ENCODE peak calls at places on chromosomes 11 and 22, in six cellular contexts. F, N, U, H, A and O are unnamed samples.

GRCh38 chr11:18844753-18845367 is 53.3 kb upstream of the PTPN5 start:
- DNase-seq in F (no peak), N (peak), U (peak), H (peak), A (peak), O (no peak)

GRCh38 chr11:38411149-38411548 is 1813.1 kb upstream of the RAG2 start:
- DNase-seq in F (peak), N (no peak), U (no peak), H (no peak), A (peak), O (no peak)

GRCh38 chr11:86931965-86932332 is 23.2 kb downstream of the FZD4 start:
- DNase-seq in F (no peak), N (peak), U (no peak), H (no peak), A (peak), O (no peak)

GRCh38 chr11:93741882-93742226 is 382 bp downstream of the C11orf54 start:
- DNase-seq in F (no peak), N (peak), U (peak), H (no peak), A (peak), O (no peak)

GRCh38 chr11:43556269-43556668 is 124.3 kb upstream of the HSD17B12 start:
- DNase-seq in F (no peak), N (no peak), U (no peak), H (no peak), A (no peak), O (no peak)

GRCh38 chr11:75174781-75175370 is 24.0 kb downstream of the SLCO2B1 start:
- DNase-seq in F (no peak), N (peak), U (no peak), H (no peak), A (no peak), O (peak)

GRCh38 chr11:120894207-120894989 is 129.5 kb upstream of the TBCEL start:
- DNase-seq in F (no peak), N (no peak), U (no peak), H (no peak), A (no peak), O (no peak)

GRCh38 chr11:31815743-31816466 is 4.8 kb upstream of the PAX6 start:
- DNase-seq in F (peak), N (peak), U (peak), H (no peak), A (no peak), O (no peak)

GRCh38 chr11:93005239-93005638 is 35.8 kb downstream of the MTNR1B start:
- DNase-seq in F (no peak), N (peak), U (no peak), H (no peak), A (peak), O (no peak)

GRCh38 chr22:19800761-19801244 is 40.2 kb downstream of the TBX1 start:
- DNase-seq in F (peak), N (peak), U (peak), H (peak), A (no peak), O (peak)

GRCh38 chr11:117232911-117233409 is 489 bp downstream of the RNF214 start:
- DNase-seq in F (peak), N (peak), U (peak), H (peak), A (no peak), O (peak)

DNA sequence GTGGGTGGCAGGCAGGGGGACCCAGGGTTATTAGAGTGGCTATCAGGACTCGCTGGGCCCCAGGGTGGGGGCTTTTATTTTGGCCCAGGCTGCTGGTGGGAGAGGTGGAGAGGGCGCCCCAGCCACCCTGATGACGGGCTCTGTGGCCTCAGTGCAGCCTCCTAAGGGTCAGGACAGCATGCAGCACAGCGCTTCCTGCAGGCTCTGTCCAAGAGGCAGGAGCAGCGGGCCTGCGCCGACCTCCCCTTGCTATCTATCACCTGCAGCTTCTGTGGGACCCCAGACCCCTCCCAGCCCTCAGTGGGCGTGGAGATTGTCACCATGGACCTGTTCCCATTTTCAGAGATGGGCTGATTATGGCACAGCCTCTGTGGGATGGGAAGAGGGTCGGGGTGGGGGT is 54.3 kb upstream of the PPARA start:
- DNase-seq in F (no peak), N (no peak), U (no peak), H (no peak), A (no peak), O (no peak)
- H3K9ac ChIP-seq in F (no peak), N (peak), U (no peak), H (no peak), A (no peak), O (no peak)

GRCh38 chr11:130828741-130829140 is 87.5 kb downstream of the SNX19 start:
- DNase-seq in F (no peak), N (no peak), U (no peak), H (no peak), A (no peak), O (no peak)
- H3K9ac ChIP-seq in F (no peak), N (no peak), U (no peak), H (no peak), A (peak), O (no peak)

DNA sequence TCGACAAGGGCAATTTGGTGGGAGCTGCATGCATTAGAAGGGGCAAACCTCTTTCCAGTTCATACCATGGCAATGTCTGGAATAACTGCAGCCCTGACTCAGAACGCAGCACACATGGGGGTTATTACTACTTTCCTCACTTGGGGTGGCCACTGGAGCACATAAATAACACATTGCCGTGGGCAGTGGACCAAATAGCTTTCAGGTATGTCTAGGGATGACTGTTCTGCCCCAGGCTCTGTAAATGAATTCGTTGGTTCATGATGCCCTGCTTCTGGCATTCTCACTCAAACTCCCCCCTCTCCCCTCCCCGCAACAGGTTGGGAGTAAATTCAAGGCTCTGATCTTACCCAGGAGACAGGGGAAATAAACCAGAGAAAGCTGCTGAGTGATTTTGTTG is 238.0 kb upstream of the PLET1 start:
- DNase-seq in F (no peak), N (peak), U (no peak), H (no peak), A (peak), O (no peak)
- H3K9ac ChIP-seq in F (no peak), N (no peak), U (no peak), H (no peak), A (no peak), O (no peak)

GRCh38 chr11:24833598-24833997 is 336.7 kb downstream of the LUZP2 start:
- DNase-seq in F (no peak), N (no peak), U (no peak), H (no peak), A (no peak), O (no peak)

DNA sequence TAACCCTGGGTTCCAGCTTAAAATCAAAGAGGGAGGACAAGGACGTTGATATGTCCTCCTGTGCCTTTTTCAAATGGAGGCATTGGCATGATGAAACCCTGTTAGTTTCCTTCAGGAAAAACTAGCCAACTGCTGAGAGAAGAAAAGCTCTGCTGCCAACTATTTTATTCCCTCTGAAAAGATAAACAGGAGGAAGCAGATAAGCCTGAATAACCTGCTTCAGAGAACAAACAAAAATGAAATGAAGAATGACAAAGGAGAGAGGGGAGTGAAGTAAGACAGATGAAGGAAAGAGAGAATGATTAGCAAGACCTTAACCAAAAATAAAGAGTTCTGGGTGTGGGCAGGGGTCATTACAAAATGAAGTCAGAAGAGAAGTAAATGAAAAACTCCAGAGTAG is 332.1 kb downstream of the LUZP2 start:
- DNase-seq in F (no peak), N (no peak), U (no peak), H (no peak), A (peak), O (no peak)
- H3K9ac ChIP-seq in F (no peak), N (no peak), U (no peak), H (no peak), A (no peak), O (no peak)

DNA sequence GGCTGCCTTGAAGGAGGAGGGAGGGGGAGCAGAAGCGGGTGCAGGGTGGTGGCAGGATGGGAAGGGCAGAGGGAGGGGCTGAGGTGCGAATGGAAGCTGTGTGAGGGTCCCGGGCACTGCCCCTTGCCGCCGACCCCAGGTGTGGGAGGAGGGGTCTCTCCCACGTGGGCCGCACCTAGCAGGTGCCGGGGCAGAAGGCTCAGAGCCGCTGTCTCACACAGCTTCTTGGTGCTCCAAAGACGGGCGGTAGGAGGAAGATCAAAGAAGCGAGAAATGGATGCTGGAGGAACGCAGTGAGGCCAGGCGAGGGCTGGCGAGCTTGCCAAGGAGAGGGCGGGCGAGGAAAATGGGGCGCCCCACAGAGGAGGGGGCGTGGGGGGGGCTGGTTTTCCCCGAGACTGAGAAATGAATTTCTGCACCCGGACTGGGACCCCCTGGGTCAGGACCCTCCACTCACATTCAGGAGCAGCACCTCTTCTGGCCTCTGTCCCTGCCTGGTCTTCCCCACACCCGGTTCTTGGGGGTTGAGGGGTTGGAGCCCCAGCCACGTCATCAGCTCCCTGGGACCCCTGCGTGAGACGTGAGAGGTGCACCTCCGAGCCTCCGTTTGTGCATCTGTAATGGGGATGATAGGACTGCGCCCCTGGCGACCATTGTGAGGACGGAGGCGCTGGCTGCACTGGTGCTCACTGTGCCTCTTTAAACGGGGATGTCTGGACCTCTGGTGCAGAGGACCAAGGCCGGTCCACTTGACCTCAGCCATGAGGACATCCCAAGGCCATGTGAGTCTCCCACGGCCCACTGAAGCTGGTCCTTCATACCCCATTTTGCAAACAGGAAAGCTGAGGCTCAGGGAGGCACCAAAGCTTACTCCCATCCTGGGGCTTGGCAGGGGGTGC is 16.8 kb downstream of the LSP1 start:
- DNase-seq in F (no peak), N (peak), U (peak), H (no peak), A (no peak), O (peak)
- H3K9ac ChIP-seq in F (no peak), N (no peak), U (no peak), H (no peak), A (no peak), O (no peak)

GRCh38 chr11:65213322-65214211 is 31.8 kb downstream of the CAPN1 start:
- DNase-seq in F (peak), N (no peak), U (no peak), H (peak), A (no peak), O (peak)

GRCh38 chr11:65211293-65212105 is 29.8 kb downstream of the CAPN1 start:
- DNase-seq in F (peak), N (no peak), U (no peak), H (no peak), A (no peak), O (peak)

GRCh38 chr11:65210361-65210731 is 28.6 kb downstream of the CAPN1 start:
- DNase-seq in F (no peak), N (no peak), U (no peak), H (no peak), A (no peak), O (no peak)

GRCh38 chr11:65210748-65211147 is 29.0 kb downstream of the CAPN1 start:
- DNase-seq in F (peak), N (no peak), U (no peak), H (no peak), A (no peak), O (no peak)

GRCh38 chr11:65212226-65212801 is 30.6 kb downstream of the CAPN1 start:
- DNase-seq in F (peak), N (no peak), U (no peak), H (no peak), A (no peak), O (no peak)
- H3K9ac ChIP-seq in F (peak), N (no peak), U (no peak), H (no peak), A (no peak), O (no peak)

GRCh38 chr22:48836673-48837340 is 990.9 kb downstream of the BRD1 start:
- DNase-seq in F (no peak), N (no peak), U (no peak), H (no peak), A (no peak), O (no peak)
- H3K9ac ChIP-seq in F (no peak), N (no peak), U (no peak), H (no peak), A (no peak), O (no peak)